ENCODE peak calls at places on chromosomes 11 and 22, in four cellular contexts. L is H9, U is H1, X is mesenchymal stem cell. R is an unnamed sample.

GRCh38 chr11:6705905-6706535 is 22.9 kb upstream of the MRPL17 start:
- DNase-seq in U (no peak), L (peak), X (peak), R (peak)

GRCh38 chr22:41565403-41566054 is 4.7 kb downstream of the CSDC2 start:
- DNase-seq in U (no peak), L (peak), X (peak), R (no peak)

GRCh38 chr11:81278986-81279385 is 1454.7 kb downstream of the FAM181B start:
- DNase-seq in U (no peak), X (no peak), L (no peak), R (no peak)

GRCh38 chr11:70696076-70696475 is 297.7 kb downstream of the CTTN start:
- DNase-seq in L (no peak), X (no peak), U (no peak), R (no peak)

GRCh38 chr11:72730243-72730642 is 22.0 kb downstream of the ARAP1 start:
- DNase-seq in L (peak), U (no peak), X (no peak), R (no peak)

GRCh38 chr11:92596596-92597317 is 372.1 kb downstream of the FAT3 start:
- DNase-seq in X (no peak), L (no peak), U (no peak), R (no peak)

GRCh38 chr11:1480191-1480554 is 6.4 kb downstream of the MOB2 start:
- DNase-seq in U (no peak), L (no peak), X (no peak), R (no peak)

GRCh38 chr11:27355575-27356104 is 7.4 kb downstream of the CCDC34 start:
- DNase-seq in U (no peak), X (no peak), L (no peak), R (no peak)

GRCh38 chr22:32409977-32410376 is 2.1 kb downstream of the RTCB start:
- DNase-seq in U (no peak), L (no peak), X (no peak), R (no peak)

GRCh38 chr11:63937713-63938480 is 905 bp upstream of the NAA40 start:
- DNase-seq in U (no peak), L (peak), X (no peak), R (no peak)

GRCh38 chr11:68890490-68891231 is 13.0 kb downstream of the MRPL21 start:
- DNase-seq in X (no peak), U (no peak), L (no peak), R (no peak)

GRCh38 chr11:109247071-109247470 is 174.9 kb upstream of the C11orf87 start:
- DNase-seq in U (no peak), X (no peak), L (no peak), R (no peak)

GRCh38 chr11:107810875-107811274 is 47.7 kb downstream of the SLC35F2 start:
- DNase-seq in U (no peak), X (no peak), L (no peak), R (no peak)

GRCh38 chr11:4700436-4700820 is 2.8 kb upstream of the OR51E2 start:
- DNase-seq in X (no peak), L (no peak), U (no peak), R (no peak)

GRCh38 chr11:35005156-35005780 is 88.8 kb downstream of the PDHX start:
- DNase-seq in L (no peak), U (no peak), X (no peak), R (no peak)

GRCh38 chr22:27370987-27371386 is 430.6 kb downstream of the MN1 start:
- DNase-seq in U (no peak), L (no peak), X (no peak), R (no peak)

GRCh38 chr11:44621140-44621681 is 55.7 kb downstream of the CD82 start:
- DNase-seq in L (peak), X (peak), U (peak), R (peak)

GRCh38 chr11:32231909-32232493 is 141.1 kb downstream of the RCN1 start:
- DNase-seq in U (peak), L (peak), X (peak), R (peak)

GRCh38 chr22:29855611-29856181 is 17.6 kb upstream of the ASCC2 start:
- DNase-seq in X (no peak), L (no peak), U (no peak), R (no peak)

GRCh38 chr11:76667856-76668255 is 2.7 kb downstream of the LRRC32 start:
- DNase-seq in L (peak), X (no peak), U (no peak), R (no peak)
- H2BK12ac ChIP-seq in L (no peak), X (peak), U (no peak), R (no peak)

GRCh38 chr11:130882138-130882551 is 34.1 kb downstream of the SNX19 start:
- DNase-seq in X (no peak), U (no peak), L (no peak), R (no peak)
- H3K9ac ChIP-seq in X (no peak), U (no peak), L (no peak), R (no peak)

GRCh38 chr11:94133752-94134151 is 5.1 kb downstream of the PANX1 start:
- DNase-seq in X (no peak), U (no peak), L (no peak), R (no peak)
- H2BK15ac ChIP-seq in X (no peak), U (no peak), L (no peak), R (no peak)

GRCh38 chr22:36435516-36436415 is 45.7 kb downstream of the TXN2 start:
- DNase-seq in X (peak), L (peak), U (no peak), R (no peak)
- H2BK12ac ChIP-seq in X (peak), L (no peak), U (peak), R (no peak)

DNA sequence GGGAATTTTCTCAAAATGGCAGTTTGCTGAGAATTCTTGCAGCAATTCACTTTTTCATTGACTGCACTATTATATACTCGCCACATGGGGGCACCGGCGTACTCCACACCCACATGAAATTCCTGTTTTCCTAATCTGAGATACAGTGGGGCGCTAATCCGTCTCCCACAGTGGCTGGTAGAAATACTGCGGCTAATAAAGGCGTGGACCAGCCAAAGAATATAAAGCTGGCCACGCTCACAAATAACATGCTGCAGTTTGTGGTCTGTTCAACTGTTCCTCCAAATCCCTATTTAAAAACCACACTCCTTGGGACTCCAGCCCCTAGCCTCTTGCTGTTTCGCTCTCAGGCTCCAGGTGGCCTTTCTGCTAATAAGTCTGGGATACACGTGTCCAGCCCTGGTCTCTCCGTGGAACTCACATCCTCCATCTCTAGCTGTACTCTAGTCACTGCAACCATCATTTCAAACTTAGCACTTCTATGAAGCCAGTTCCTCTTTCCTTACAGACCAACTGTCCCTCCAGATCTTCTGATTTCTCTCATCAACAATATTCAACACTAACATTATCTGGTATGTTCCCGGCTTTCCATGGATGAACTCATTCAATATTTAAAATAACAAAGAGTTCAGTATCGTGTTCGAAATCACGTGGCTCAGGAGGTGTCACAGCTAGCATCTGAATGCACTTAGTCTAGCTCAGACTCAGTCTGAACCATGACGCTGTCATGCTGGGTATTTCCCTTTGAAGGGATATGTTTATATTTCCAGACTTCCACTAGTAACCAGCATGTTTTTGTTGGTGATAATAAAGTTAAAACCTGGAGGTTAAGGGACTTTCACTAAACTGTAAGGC is 22.0 kb downstream of the TBRG1 start:
- DNase-seq in U (no peak), X (peak), L (peak), R (peak)
- H3K9ac ChIP-seq in U (no peak), X (peak), L (no peak), R (no peak)

GRCh38 chr11:75503531-75504099 is 22.1 kb downstream of the GDPD5 start:
- DNase-seq in L (no peak), X (no peak), U (no peak), R (no peak)
- H2BK15ac ChIP-seq in L (no peak), X (no peak), U (no peak), R (no peak)

GRCh38 chr22:49470741-49471134 is 356.9 kb downstream of the BRD1 start:
- DNase-seq in X (no peak), U (no peak), L (no peak), R (no peak)

GRCh38 chr22:49475253-49475652 is 352.4 kb downstream of the BRD1 start:
- DNase-seq in U (no peak), X (no peak), L (no peak), R (no peak)

GRCh38 chr22:49469896-49470740 is 357.6 kb downstream of the BRD1 start:
- DNase-seq in X (no peak), L (no peak), U (no peak), R (no peak)

GRCh38 chr22:49476176-49476575 is 351.5 kb downstream of the BRD1 start:
- DNase-seq in U (no peak), L (no peak), X (no peak), R (no peak)

GRCh38 chr22:49473286-49473685 is 354.4 kb downstream of the BRD1 start:
- DNase-seq in U (no peak), L (no peak), X (no peak), R (no peak)
- H2BK12ac ChIP-seq in U (no peak), L (no peak), X (no peak), R (no peak)

GRCh38 chr11:12808519-12808918 is 134.3 kb downstream of the TEAD1 start:
- DNase-seq in L (no peak), U (no peak), X (peak), R (no peak)
- H3K9ac ChIP-seq in L (no peak), U (no peak), X (peak), R (no peak)

R was measured in neuronal stem cell.